ENCODE peak calls at places on chromosomes 7 and 10, in ten cellular contexts. O is DMS 273 treated with DMSO at 0.1 percent for 48 hours; K is iPS DF 19.7; H is GM06990; B is HFF-Myc; F is epithelial cell of esophagus; Y is T-helper 2 cell; W is stimulated activated CD8-positive, alpha-beta memory T cell treated with anti-CD3 and anti-CD28 coated beads, Interleukin-7, amount 100 ng/mL, for 1 hour; Q is ELR; V is A172. S is an unnamed sample.

GRCh38 chr7:192035-192649 is at the start of gene FAM20C:
- DNase-seq in H (no peak), Q (peak), O (peak), Y (peak), V (peak), F (peak), W (no peak), B (no peak), K (no peak), S (peak)

GRCh38 chr7:150981644-150982043 is 3.5 kb upstream of the KCNH2 start:
- DNase-seq in Y (no peak), B (no peak), O (no peak), K (no peak), F (no peak), Q (no peak), V (no peak), W (no peak), H (no peak), S (no peak)

GRCh38 chr7:73682745-73683055 is 553 bp downstream of the DNAJC30 start:
- DNase-seq in Q (no peak), B (no peak), V (no peak), F (no peak), Y (no peak), W (no peak), H (no peak), K (no peak), O (no peak), S (no peak)

GRCh38 chr10:70508912-70509366 is 30.4 kb downstream of the PALD1 start:
- DNase-seq in B (peak), F (no peak), Y (no peak), V (peak), K (no peak), O (peak), W (no peak), H (no peak), Q (peak), S (no peak)

GRCh38 chr7:106452031-106452851 is 167.5 kb upstream of the NAMPT start:
- DNase-seq in Y (no peak), H (no peak), W (no peak), V (no peak), Q (no peak), F (peak), O (no peak), B (no peak), K (no peak), S (no peak)

GRCh38 chr7:17502209-17502810 is 203.9 kb downstream of the AHR start:
- DNase-seq in F (no peak), W (no peak), Y (no peak), V (no peak), O (no peak), H (no peak), K (no peak), B (no peak), Q (no peak), S (no peak)

GRCh38 chr7:127961787-127962463 is 69.3 kb downstream of the LRRC4 start:
- DNase-seq in K (no peak), O (no peak), B (no peak), Q (no peak), Y (no peak), H (no peak), F (no peak), W (no peak), V (no peak), S (no peak)

GRCh38 chr10:3624367-3624766 is 160.6 kb downstream of the KLF6 start:
- DNase-seq in Q (peak), Y (no peak), K (no peak), H (no peak), B (no peak), F (peak), O (no peak), V (peak), W (no peak), S (peak)

GRCh38 chr10:78520737-78521430 is 487.2 kb downstream of the RPS24 start:
- DNase-seq in Q (peak), B (peak), O (no peak), Y (no peak), K (peak), F (peak), V (peak), W (no peak), H (no peak), S (peak)

GRCh38 chr7:143320620-143321019 is 4.7 kb downstream of the CLCN1 start:
- DNase-seq in Y (no peak), H (no peak), F (no peak), B (no peak), V (no peak), Q (no peak), K (no peak), W (no peak), O (no peak), S (peak)

GRCh38 chr10:75910032-75910431 is 478.6 kb downstream of the LRMDA start:
- DNase-seq in O (no peak), Q (peak), W (no peak), V (peak), H (no peak), Y (no peak), K (no peak), F (peak), B (no peak), S (peak)

GRCh38 chr7:77404635-77405034 is 11.5 kb downstream of the GSAP start:
- DNase-seq in O (no peak), H (no peak), Q (no peak), V (no peak), B (no peak), Y (no peak), K (no peak), W (no peak), F (no peak), S (no peak)

GRCh38 chr10:101656915-101657314 is 38.1 kb downstream of the FBXW4 start:
- DNase-seq in Y (no peak), K (no peak), H (no peak), W (no peak), O (no peak), Q (no peak), F (no peak), V (no peak), B (no peak), S (no peak)

GRCh38 chr7:43130347-43130746 is 17.9 kb downstream of the HECW1 start:
- DNase-seq in O (no peak), F (no peak), W (no peak), B (no peak), H (no peak), K (no peak), Q (no peak), Y (no peak), V (no peak), S (no peak)

GRCh38 chr10:12605580-12606405 is 256.4 kb downstream of the CAMK1D start:
- DNase-seq in F (peak), B (peak), V (peak), H (peak), O (peak), Y (peak), Q (peak), K (no peak), W (no peak), S (peak)

GRCh38 chr7:39735903-39736302 is 112.5 kb downstream of the RALA start:
- DNase-seq in W (no peak), Y (no peak), V (peak), O (no peak), F (no peak), K (no peak), H (no peak), B (no peak), Q (no peak), S (no peak)

GRCh38 chr10:23293145-23293724 is 51.4 kb downstream of the C10orf67 start:
- DNase-seq in O (no peak), V (peak), W (no peak), K (peak), B (peak), Q (peak), Y (no peak), H (no peak), F (peak), S (peak)

GRCh38 chr10:15744217-15744865 is 24.6 kb upstream of the ITGA8 start:
- DNase-seq in Y (no peak), V (peak), Q (peak), H (peak), F (peak), O (no peak), K (peak), B (peak), W (no peak), S (peak)

GRCh38 chr7:30674876-30675275 is 7.4 kb downstream of the CRHR2 start:
- DNase-seq in Q (no peak), K (no peak), B (no peak), V (no peak), W (no peak), F (no peak), O (no peak), H (no peak), Y (no peak), S (no peak)

GRCh38 chr10:122349758-122350355 is 24.7 kb upstream of the PLEKHA1 start:
- DNase-seq in H (no peak), Q (no peak), W (no peak), V (no peak), O (no peak), B (no peak), Y (no peak), K (no peak), F (no peak), S (no peak)

GRCh38 chr10:42874713-42875387 is 92.3 kb downstream of the BMS1 start:
- DNase-seq in Q (no peak), B (no peak), W (no peak), H (no peak), K (no peak), Y (no peak), V (no peak), F (no peak), O (no peak), S (no peak)

GRCh38 chr7:40354736-40355135 is 219.9 kb downstream of the SUGCT start:
- DNase-seq in O (no peak), B (no peak), K (no peak), W (no peak), F (peak), Y (no peak), H (no peak), Q (no peak), V (no peak), S (peak)

GRCh38 chr10:13162013-13162364 is 631 bp downstream of the MCM10 start:
- DNase-seq in F (no peak), Q (peak), Y (no peak), W (no peak), O (no peak), V (peak), B (no peak), K (no peak), H (no peak), S (no peak)

GRCh38 chr10:62399211-62399610 is 25.0 kb downstream of the ZNF365 start:
- DNase-seq in O (no peak), H (no peak), W (no peak), B (no peak), K (no peak), V (peak), Y (no peak), Q (peak), F (no peak), S (no peak)

GRCh38 chr10:29736325-29737208 is 101.8 kb upstream of the SVIL start:
- DNase-seq in Q (peak), B (no peak), O (no peak), V (peak), F (peak), W (no peak), K (no peak), Y (peak), H (no peak), S (peak)

GRCh38 chr7:140019606-140020005 is 43.1 kb downstream of the PARP12 start:
- DNase-seq in H (no peak), F (no peak), Y (no peak), O (no peak), W (no peak), V (no peak), K (no peak), B (no peak), Q (no peak), S (no peak)

GRCh38 chr7:39904077-39904486 is 46.0 kb upstream of the CDK13 start:
- DNase-seq in V (no peak), K (no peak), F (no peak), Y (no peak), W (no peak), Q (peak), O (no peak), B (peak), H (no peak), S (no peak)

GRCh38 chr10:61786728-61787127 is 114.8 kb upstream of the ARID5B start:
- DNase-seq in W (no peak), B (peak), Y (no peak), H (peak), O (no peak), K (no peak), V (peak), Q (peak), F (peak), S (peak)

GRCh38 chr7:28298870-28299484 is 113.3 kb upstream of the CREB5 start:
- DNase-seq in V (peak), H (no peak), O (peak), W (no peak), Q (peak), B (peak), K (peak), F (peak), Y (no peak), S (peak)

GRCh38 chr7:55325371-55325792 is 39.8 kb upstream of the LANCL2 start:
- DNase-seq in B (peak), Q (peak), F (peak), W (no peak), H (no peak), O (peak), V (peak), K (no peak), Y (no peak), S (peak)